ENCODE peak calls at places on chromosomes 3 and 15, in five cellular contexts. One of them, this sample, is unnamed.

GRCh38 chr3:179068779-179069530 is 2.7 kb downstream of the ZMAT3 start:
- DNase-seq in stomach: no peak
- DNase-seq in SK-N-SH: peak
- DNase-seq in transverse colon: peak
- DNase-seq in ovary: no peak
- DNase-seq in this sample: no peak

GRCh38 chr15:60390931-60391501 is 6.8 kb downstream of the ANXA2 start:
- DNase-seq in stomach: peak
- DNase-seq in transverse colon: peak
- DNase-seq in SK-N-SH: no peak
- DNase-seq in ovary: peak
- DNase-seq in this sample: peak

GRCh38 chr15:64845826-64846225 is 4.1 kb downstream of the PLEKHO2 start:
- DNase-seq in SK-N-SH: no peak
- DNase-seq in transverse colon: no peak
- DNase-seq in stomach: no peak
- DNase-seq in ovary: no peak
- DNase-seq in this sample: no peak

GRCh38 chr3:182760576-182761164 is 32.6 kb upstream of the ATP11B start:
- DNase-seq in ovary: no peak
- DNase-seq in transverse colon: peak
- DNase-seq in stomach: peak
- DNase-seq in SK-N-SH: no peak
- DNase-seq in this sample: no peak

GRCh38 chr15:63997715-63998442 is 48.4 kb downstream of the DAPK2 start:
- DNase-seq in transverse colon: no peak
- DNase-seq in ovary: no peak
- DNase-seq in stomach: no peak
- DNase-seq in SK-N-SH: no peak
- DNase-seq in this sample: no peak

GRCh38 chr3:109346770-109347295 is 9.5 kb upstream of the DPPA4 start:
- DNase-seq in stomach: no peak
- DNase-seq in ovary: no peak
- DNase-seq in transverse colon: no peak
- DNase-seq in SK-N-SH: no peak
- DNase-seq in this sample: no peak

GRCh38 chr15:62462721-62463120 is 297.6 kb upstream of the C2CD4B start:
- DNase-seq in stomach: no peak
- DNase-seq in transverse colon: no peak
- DNase-seq in ovary: no peak
- DNase-seq in SK-N-SH: peak
- DNase-seq in this sample: no peak

GRCh38 chr3:46750555-46751038 is 32.9 kb upstream of the PRSS50 start:
- DNase-seq in SK-N-SH: no peak
- DNase-seq in transverse colon: no peak
- DNase-seq in stomach: no peak
- DNase-seq in ovary: no peak
- DNase-seq in this sample: peak

GRCh38 chr3:21174461-21174860 is 576.5 kb downstream of the ZNF385D start:
- DNase-seq in stomach: no peak
- DNase-seq in ovary: no peak
- DNase-seq in SK-N-SH: no peak
- DNase-seq in transverse colon: no peak
- DNase-seq in this sample: no peak

GRCh38 chr15:70476441-70476840 is 286.9 kb downstream of the UACA start:
- DNase-seq in transverse colon: no peak
- DNase-seq in ovary: no peak
- DNase-seq in SK-N-SH: no peak
- DNase-seq in stomach: no peak
- DNase-seq in this sample: no peak

GRCh38 chr3:100516843-100517242 is 24.4 kb downstream of the TMEM45A start:
- DNase-seq in stomach: no peak
- DNase-seq in SK-N-SH: no peak
- DNase-seq in transverse colon: no peak
- DNase-seq in ovary: no peak
- DNase-seq in this sample: no peak

GRCh38 chr3:149576071-149576564 is 81.7 kb downstream of the WWTR1 start:
- DNase-seq in ovary: peak
- DNase-seq in transverse colon: no peak
- DNase-seq in stomach: no peak
- DNase-seq in SK-N-SH: no peak
- DNase-seq in this sample: no peak

GRCh38 chr15:87269566-87269965 is 987.0 kb downstream of the NTRK3 start:
- DNase-seq in transverse colon: no peak
- DNase-seq in SK-N-SH: no peak
- DNase-seq in ovary: no peak
- DNase-seq in stomach: no peak
- DNase-seq in this sample: no peak

GRCh38 chr3:40309925-40310635 is 573 bp downstream of the EIF1B start:
- DNase-seq in stomach: peak
- DNase-seq in transverse colon: peak
- DNase-seq in SK-N-SH: peak
- DNase-seq in ovary: peak
- DNase-seq in this sample: peak

GRCh38 chr3:39291903-39292329 is 12.1 kb upstream of the CX3CR1 start:
- DNase-seq in ovary: peak
- DNase-seq in transverse colon: peak
- DNase-seq in SK-N-SH: peak
- DNase-seq in stomach: peak
- DNase-seq in this sample: no peak

GRCh38 chr3:197854596-197855343 is 63.7 kb downstream of the LRCH3 start:
- DNase-seq in ovary: peak
- DNase-seq in SK-N-SH: no peak
- DNase-seq in stomach: no peak
- DNase-seq in transverse colon: no peak
- DNase-seq in this sample: no peak

GRCh38 chr15:88166330-88166993 is 90.1 kb downstream of the NTRK3 start:
- DNase-seq in transverse colon: no peak
- DNase-seq in ovary: no peak
- DNase-seq in stomach: no peak
- DNase-seq in SK-N-SH: no peak
- DNase-seq in this sample: no peak

GRCh38 chr3:51715231-51716058 is 8.6 kb downstream of the GRM2 start:
- DNase-seq in SK-N-SH: peak
- DNase-seq in stomach: peak
- DNase-seq in ovary: no peak
- DNase-seq in transverse colon: no peak
- DNase-seq in this sample: no peak

GRCh38 chr3:178120367-178120766 is 415.9 kb upstream of the KCNMB2 start:
- DNase-seq in ovary: no peak
- DNase-seq in SK-N-SH: no peak
- DNase-seq in transverse colon: no peak
- DNase-seq in stomach: no peak
- DNase-seq in this sample: no peak

GRCh38 chr3:115550285-115550741 is 73.0 kb upstream of the GAP43 start:
- DNase-seq in SK-N-SH: no peak
- DNase-seq in stomach: no peak
- DNase-seq in ovary: no peak
- DNase-seq in transverse colon: no peak
- DNase-seq in this sample: no peak

GRCh38 chr15:42156266-42156922 is at the start of gene PLA2G4F:
- DNase-seq in transverse colon: peak
- DNase-seq in stomach: peak
- DNase-seq in SK-N-SH: no peak
- DNase-seq in ovary: no peak
- DNase-seq in this sample: peak

GRCh38 chr3:152402698-152403456 is 134.1 kb downstream of the MBNL1 start:
- DNase-seq in stomach: no peak
- DNase-seq in transverse colon: no peak
- DNase-seq in SK-N-SH: no peak
- DNase-seq in ovary: no peak
- DNase-seq in this sample: no peak
- H3K27ac ChIP-seq in stomach: peak
- H3K27ac ChIP-seq in transverse colon: peak
- H3K27ac ChIP-seq in SK-N-SH: peak
- H3K27ac ChIP-seq in ovary: no peak
- H3K27ac ChIP-seq in this sample: peak

DNA sequence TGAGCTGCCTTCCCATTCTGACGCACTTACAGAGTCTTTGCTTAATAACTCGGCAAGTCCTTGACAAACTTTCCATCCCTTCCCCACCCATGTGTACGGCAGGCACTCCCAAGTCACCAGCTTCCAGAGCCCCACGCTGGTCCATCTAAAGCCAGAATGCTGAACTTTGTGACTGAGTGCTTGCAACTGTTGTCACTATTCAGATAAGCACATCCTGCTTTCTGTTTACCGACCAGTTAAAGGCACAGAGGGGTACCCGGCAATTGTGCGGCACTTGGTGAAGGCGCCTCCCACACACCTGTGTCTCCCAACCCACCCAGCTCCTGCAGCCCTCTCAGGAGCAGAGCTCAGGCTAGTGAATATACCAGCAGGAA is 430.6 kb downstream of the FOXP1 start:
- DNase-seq in transverse colon: peak
- DNase-seq in SK-N-SH: no peak
- DNase-seq in ovary: no peak
- DNase-seq in stomach: peak
- DNase-seq in this sample: no peak
- TF ChIP-seq EP300 in transverse colon: no peak
- TF ChIP-seq EP300 in SK-N-SH: no peak
- TF ChIP-seq EP300 in ovary: no peak
- TF ChIP-seq EP300 in stomach: no peak
- TF ChIP-seq EP300 in this sample: no peak

DNA sequence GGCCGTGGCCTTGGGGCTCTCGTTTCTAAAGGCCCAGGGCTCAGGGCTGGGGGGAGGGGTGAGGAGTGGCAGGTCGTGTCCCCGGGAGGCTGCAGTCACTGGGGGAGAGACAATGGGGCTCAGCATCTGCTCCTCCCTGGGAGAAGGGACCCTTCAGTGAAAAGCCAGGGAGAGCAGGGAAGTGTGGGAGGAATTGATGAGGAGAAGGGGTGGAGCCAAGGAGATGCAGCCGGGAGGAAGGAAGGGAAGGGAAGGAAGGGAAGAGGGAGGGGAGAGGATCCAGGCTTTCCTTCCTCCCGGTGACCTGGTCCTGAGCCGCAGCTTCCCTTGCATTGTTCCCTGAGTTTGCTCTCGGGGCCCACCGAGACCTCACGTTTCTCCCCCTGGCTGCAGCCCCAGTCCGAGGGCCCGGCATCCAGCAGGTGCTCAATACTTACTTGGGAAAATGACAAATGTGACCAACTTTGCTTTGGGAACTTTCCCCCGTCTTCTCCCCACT is 1.4 kb upstream of the ZNF710 start:
- DNase-seq in stomach: no peak
- DNase-seq in ovary: peak
- DNase-seq in SK-N-SH: no peak
- DNase-seq in transverse colon: peak
- DNase-seq in this sample: peak
- H3K4me3 ChIP-seq in stomach: peak
- H3K4me3 ChIP-seq in ovary: peak
- H3K4me3 ChIP-seq in SK-N-SH: no peak
- H3K4me3 ChIP-seq in transverse colon: peak
- H3K4me3 ChIP-seq in this sample: peak

DNA sequence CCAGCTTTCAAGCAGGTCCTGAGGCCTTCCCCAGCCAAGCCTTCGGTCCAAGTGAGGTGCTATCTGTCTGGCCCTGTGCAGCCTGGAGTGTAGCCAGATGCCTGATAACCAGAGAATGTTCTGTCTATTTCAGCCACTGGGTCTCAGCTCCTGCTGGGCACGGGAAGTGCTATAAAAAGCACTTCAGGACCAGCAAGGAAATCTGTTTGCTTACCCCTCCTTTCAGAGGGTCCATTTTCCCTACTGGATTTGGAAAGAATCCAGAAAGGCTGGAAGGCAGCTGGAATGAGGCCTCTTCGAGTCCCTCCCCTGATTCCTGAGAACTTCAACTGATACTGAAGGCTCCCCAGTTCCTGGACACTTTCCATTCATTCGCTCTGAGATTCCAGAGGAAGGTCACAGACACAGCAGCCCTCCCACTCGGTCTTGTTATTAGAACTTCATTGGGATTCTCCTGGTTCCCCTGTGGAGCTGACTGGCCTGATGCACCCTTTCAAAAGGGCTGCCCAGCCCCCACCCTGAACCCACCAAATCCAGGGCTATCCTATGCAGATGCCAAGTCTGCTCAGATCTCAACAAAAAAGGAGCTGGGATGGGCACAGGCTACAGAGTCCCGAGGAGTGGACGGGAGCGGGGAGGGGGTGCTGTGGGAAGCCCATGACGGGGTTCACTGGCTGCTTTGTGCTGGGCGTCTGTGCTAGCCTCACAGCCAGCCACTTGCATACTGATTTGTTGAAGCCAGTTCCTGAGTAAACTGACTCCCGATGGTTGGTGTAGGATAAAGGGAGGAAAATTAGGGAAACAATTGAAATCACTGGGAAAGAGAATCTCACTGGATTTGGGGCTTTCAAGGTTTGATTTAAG is 70.5 kb downstream of the UMPS start:
- DNase-seq in stomach: no peak
- DNase-seq in SK-N-SH: peak
- DNase-seq in transverse colon: no peak
- DNase-seq in ovary: peak
- DNase-seq in this sample: no peak
- H3K27ac ChIP-seq in stomach: peak
- H3K27ac ChIP-seq in SK-N-SH: peak
- H3K27ac ChIP-seq in transverse colon: peak
- H3K27ac ChIP-seq in ovary: no peak
- H3K27ac ChIP-seq in this sample: peak

This sample was measured in upper lobe of left lung.